ENCODE peak calls at places on chromosomes 6 and 20, in seven cellular contexts. E is activated B cell treated with CpG ODN at 0.5 μM for 24 hours, D is T follicular helper cell, P is hippocampal formation, Q is HEK293T, X is right lobe of liver, R is adipocyte. J is an unnamed sample.

GRCh38 chr20:64161595-64162238 is 2.5 kb upstream of the MYT1 start:
- DNase-seq in D (no peak), X (no peak), E (no peak), Q (peak; percentile 78), P (no peak), R (peak; percentile 54), J (no peak)

GRCh38 chr6:107421696-107422256 is 37.6 kb downstream of the PDSS2 start:
- DNase-seq in Q (no peak), X (no peak), E (no peak), P (no peak), D (no peak), R (no peak), J (no peak)

GRCh38 chr6:158660331-158660730 is 10.5 kb downstream of the SYTL3 start:
- DNase-seq in Q (peak; percentile 67), X (peak; percentile 43), D (no peak), R (peak; percentile 31), E (no peak), P (no peak), J (no peak)

GRCh38 chr6:106439459-106439858 is 78.9 kb downstream of the CRYBG1 start:
- DNase-seq in E (no peak), R (no peak), P (no peak), D (no peak), Q (no peak), X (no peak), J (no peak)

GRCh38 chr6:146819596-146820320 is 221.0 kb downstream of the ADGB start:
- DNase-seq in X (no peak), R (no peak), D (no peak), P (no peak), E (no peak), Q (no peak), J (no peak)

GRCh38 chr6:5471637-5472430 is 210.5 kb downstream of the FARS2 start:
- DNase-seq in D (no peak), Q (no peak), X (no peak), E (no peak), P (no peak), R (no peak), J (no peak)

GRCh38 chr20:3580412-3580811 is 82.8 kb downstream of the GFRA4 start:
- DNase-seq in Q (no peak), D (no peak), P (no peak), R (no peak), E (no peak), X (no peak), J (no peak)

GRCh38 chr6:170429457-170429856 is 122.9 kb downstream of the FAM120B start:
- DNase-seq in X (no peak), Q (no peak), P (no peak), E (no peak), D (no peak), R (no peak), J (no peak)

GRCh38 chr20:19138758-19139157 is 73.7 kb upstream of the SLC24A3 start:
- DNase-seq in P (no peak), D (no peak), X (no peak), Q (no peak), R (no peak), E (no peak), J (no peak)

GRCh38 chr6:2008383-2008976 is 236.9 kb downstream of the GMDS start:
- DNase-seq in X (no peak), E (no peak), R (no peak), P (no peak), D (no peak), Q (no peak), J (no peak)

GRCh38 chr6:139931746-139932145 is 557.3 kb upstream of the CITED2 start:
- DNase-seq in P (no peak), E (no peak), X (no peak), Q (no peak), D (no peak), R (no peak), J (no peak)

GRCh38 chr6:3585320-3585935 is 128.6 kb upstream of the SLC22A23 start:
- DNase-seq in X (no peak), D (no peak), Q (no peak), E (no peak), R (peak; percentile 95), P (no peak), J (no peak)

J was measured in upper lobe of right lung.